ENCODE peak calls at places on chromosome 15, in ten cellular contexts. One of them, this sample, is unnamed.

GRCh38 chr15:98727115-98728040 is 79.0 kb downstream of the IGF1R start:
- DNase-seq in lung microvascular endothelial cell: peak
- DNase-seq in fibroblast of villous mesenchyme: peak
- DNase-seq in NCI-H510A: no peak
- DNase-seq in astrocyte of the spinal cord: peak
- DNase-seq in GM23248: peak
- DNase-seq in cardiac fibroblast: peak
- DNase-seq in activated CD8-positive, alpha-beta memory T cell treated with anti-CD3 and anti-CD28 coated beads for 24 hours: no peak
- DNase-seq in stimulated activated effector memory CD8-positive, alpha-beta T cell treated with anti-CD3 and anti-CD28 coated beads, Interleukin-12 subunit alpha, Interleukin-12 subunit beta, amount 100 ng/mL, for 72 hours: no peak
- DNase-seq in Daoy: peak
- DNase-seq in this sample: peak

GRCh38 chr15:35783203-35783602 is 237.2 kb upstream of the DPH6 start:
- DNase-seq in lung microvascular endothelial cell: no peak
- DNase-seq in fibroblast of villous mesenchyme: no peak
- DNase-seq in NCI-H510A: no peak
- DNase-seq in astrocyte of the spinal cord: no peak
- DNase-seq in GM23248: no peak
- DNase-seq in cardiac fibroblast: no peak
- DNase-seq in activated CD8-positive, alpha-beta memory T cell treated with anti-CD3 and anti-CD28 coated beads for 24 hours: no peak
- DNase-seq in stimulated activated effector memory CD8-positive, alpha-beta T cell treated with anti-CD3 and anti-CD28 coated beads, Interleukin-12 subunit alpha, Interleukin-12 subunit beta, amount 100 ng/mL, for 72 hours: no peak
- DNase-seq in Daoy: no peak
- DNase-seq in this sample: no peak

GRCh38 chr15:84764989-84765388 is 16.6 kb downstream of the ZNF592 start:
- DNase-seq in lung microvascular endothelial cell: peak
- DNase-seq in fibroblast of villous mesenchyme: no peak
- DNase-seq in NCI-H510A: no peak
- DNase-seq in astrocyte of the spinal cord: no peak
- DNase-seq in GM23248: no peak
- DNase-seq in cardiac fibroblast: peak
- DNase-seq in activated CD8-positive, alpha-beta memory T cell treated with anti-CD3 and anti-CD28 coated beads for 24 hours: no peak
- DNase-seq in stimulated activated effector memory CD8-positive, alpha-beta T cell treated with anti-CD3 and anti-CD28 coated beads, Interleukin-12 subunit alpha, Interleukin-12 subunit beta, amount 100 ng/mL, for 72 hours: no peak
- DNase-seq in Daoy: no peak
- DNase-seq in this sample: no peak

GRCh38 chr15:95208988-95209387 is 977.6 kb downstream of the MCTP2 start:
- DNase-seq in lung microvascular endothelial cell: peak
- DNase-seq in fibroblast of villous mesenchyme: no peak
- DNase-seq in NCI-H510A: no peak
- DNase-seq in astrocyte of the spinal cord: no peak
- DNase-seq in GM23248: peak
- DNase-seq in cardiac fibroblast: peak
- DNase-seq in activated CD8-positive, alpha-beta memory T cell treated with anti-CD3 and anti-CD28 coated beads for 24 hours: no peak
- DNase-seq in stimulated activated effector memory CD8-positive, alpha-beta T cell treated with anti-CD3 and anti-CD28 coated beads, Interleukin-12 subunit alpha, Interleukin-12 subunit beta, amount 100 ng/mL, for 72 hours: no peak
- DNase-seq in Daoy: no peak
- DNase-seq in this sample: no peak

GRCh38 chr15:60585743-60586708 is 107.1 kb upstream of the ICE2 start:
- DNase-seq in lung microvascular endothelial cell: peak
- DNase-seq in fibroblast of villous mesenchyme: peak
- DNase-seq in NCI-H510A: peak
- DNase-seq in astrocyte of the spinal cord: peak
- DNase-seq in GM23248: peak
- DNase-seq in cardiac fibroblast: peak
- DNase-seq in activated CD8-positive, alpha-beta memory T cell treated with anti-CD3 and anti-CD28 coated beads for 24 hours: no peak
- DNase-seq in stimulated activated effector memory CD8-positive, alpha-beta T cell treated with anti-CD3 and anti-CD28 coated beads, Interleukin-12 subunit alpha, Interleukin-12 subunit beta, amount 100 ng/mL, for 72 hours: no peak
- DNase-seq in Daoy: peak
- DNase-seq in this sample: peak

GRCh38 chr15:99976811-99977271 is 243.6 kb upstream of the LYSMD4 start:
- DNase-seq in lung microvascular endothelial cell: no peak
- DNase-seq in fibroblast of villous mesenchyme: peak
- DNase-seq in NCI-H510A: no peak
- DNase-seq in astrocyte of the spinal cord: peak
- DNase-seq in GM23248: peak
- DNase-seq in cardiac fibroblast: peak
- DNase-seq in activated CD8-positive, alpha-beta memory T cell treated with anti-CD3 and anti-CD28 coated beads for 24 hours: no peak
- DNase-seq in stimulated activated effector memory CD8-positive, alpha-beta T cell treated with anti-CD3 and anti-CD28 coated beads, Interleukin-12 subunit alpha, Interleukin-12 subunit beta, amount 100 ng/mL, for 72 hours: no peak
- DNase-seq in Daoy: peak
- DNase-seq in this sample: peak

GRCh38 chr15:62594017-62594416 is 428.9 kb upstream of the C2CD4B start:
- DNase-seq in lung microvascular endothelial cell: no peak
- DNase-seq in fibroblast of villous mesenchyme: no peak
- DNase-seq in NCI-H510A: peak
- DNase-seq in astrocyte of the spinal cord: no peak
- DNase-seq in GM23248: no peak
- DNase-seq in cardiac fibroblast: no peak
- DNase-seq in activated CD8-positive, alpha-beta memory T cell treated with anti-CD3 and anti-CD28 coated beads for 24 hours: no peak
- DNase-seq in stimulated activated effector memory CD8-positive, alpha-beta T cell treated with anti-CD3 and anti-CD28 coated beads, Interleukin-12 subunit alpha, Interleukin-12 subunit beta, amount 100 ng/mL, for 72 hours: no peak
- DNase-seq in Daoy: peak
- DNase-seq in this sample: no peak

GRCh38 chr15:71782447-71783165 is 27.7 kb upstream of the NR2E3 start:
- DNase-seq in lung microvascular endothelial cell: peak
- DNase-seq in fibroblast of villous mesenchyme: no peak
- DNase-seq in NCI-H510A: no peak
- DNase-seq in astrocyte of the spinal cord: no peak
- DNase-seq in GM23248: no peak
- DNase-seq in cardiac fibroblast: no peak
- DNase-seq in activated CD8-positive, alpha-beta memory T cell treated with anti-CD3 and anti-CD28 coated beads for 24 hours: no peak
- DNase-seq in stimulated activated effector memory CD8-positive, alpha-beta T cell treated with anti-CD3 and anti-CD28 coated beads, Interleukin-12 subunit alpha, Interleukin-12 subunit beta, amount 100 ng/mL, for 72 hours: no peak
- DNase-seq in Daoy: no peak
- DNase-seq in this sample: no peak

GRCh38 chr15:31340047-31340446 is 13.4 kb downstream of the KLF13 start:
- DNase-seq in lung microvascular endothelial cell: no peak
- DNase-seq in fibroblast of villous mesenchyme: no peak
- DNase-seq in NCI-H510A: no peak
- DNase-seq in astrocyte of the spinal cord: no peak
- DNase-seq in GM23248: no peak
- DNase-seq in cardiac fibroblast: no peak
- DNase-seq in activated CD8-positive, alpha-beta memory T cell treated with anti-CD3 and anti-CD28 coated beads for 24 hours: no peak
- DNase-seq in stimulated activated effector memory CD8-positive, alpha-beta T cell treated with anti-CD3 and anti-CD28 coated beads, Interleukin-12 subunit alpha, Interleukin-12 subunit beta, amount 100 ng/mL, for 72 hours: no peak
- DNase-seq in Daoy: no peak
- DNase-seq in this sample: no peak

GRCh38 chr15:81072551-81072950 is 61.5 kb upstream of the CFAP161 start:
- DNase-seq in lung microvascular endothelial cell: no peak
- DNase-seq in fibroblast of villous mesenchyme: no peak
- DNase-seq in NCI-H510A: no peak
- DNase-seq in astrocyte of the spinal cord: no peak
- DNase-seq in GM23248: no peak
- DNase-seq in cardiac fibroblast: no peak
- DNase-seq in activated CD8-positive, alpha-beta memory T cell treated with anti-CD3 and anti-CD28 coated beads for 24 hours: no peak
- DNase-seq in stimulated activated effector memory CD8-positive, alpha-beta T cell treated with anti-CD3 and anti-CD28 coated beads, Interleukin-12 subunit alpha, Interleukin-12 subunit beta, amount 100 ng/mL, for 72 hours: no peak
- DNase-seq in Daoy: no peak
- DNase-seq in this sample: no peak

GRCh38 chr15:38010390-38010789 is 76.0 kb downstream of the TMCO5A start:
- DNase-seq in lung microvascular endothelial cell: no peak
- DNase-seq in fibroblast of villous mesenchyme: peak
- DNase-seq in NCI-H510A: no peak
- DNase-seq in astrocyte of the spinal cord: peak
- DNase-seq in GM23248: no peak
- DNase-seq in cardiac fibroblast: no peak
- DNase-seq in activated CD8-positive, alpha-beta memory T cell treated with anti-CD3 and anti-CD28 coated beads for 24 hours: no peak
- DNase-seq in stimulated activated effector memory CD8-positive, alpha-beta T cell treated with anti-CD3 and anti-CD28 coated beads, Interleukin-12 subunit alpha, Interleukin-12 subunit beta, amount 100 ng/mL, for 72 hours: no peak
- DNase-seq in Daoy: no peak
- DNase-seq in this sample: peak

GRCh38 chr15:25346371-25346770 is 92.5 kb downstream of the UBE3A start:
- DNase-seq in lung microvascular endothelial cell: no peak
- DNase-seq in fibroblast of villous mesenchyme: no peak
- DNase-seq in NCI-H510A: no peak
- DNase-seq in astrocyte of the spinal cord: no peak
- DNase-seq in GM23248: no peak
- DNase-seq in cardiac fibroblast: no peak
- DNase-seq in activated CD8-positive, alpha-beta memory T cell treated with anti-CD3 and anti-CD28 coated beads for 24 hours: no peak
- DNase-seq in stimulated activated effector memory CD8-positive, alpha-beta T cell treated with anti-CD3 and anti-CD28 coated beads, Interleukin-12 subunit alpha, Interleukin-12 subunit beta, amount 100 ng/mL, for 72 hours: no peak
- DNase-seq in Daoy: no peak
- DNase-seq in this sample: no peak

GRCh38 chr15:31304074-31304648 is 22.5 kb upstream of the KLF13 start:
- DNase-seq in lung microvascular endothelial cell: no peak
- DNase-seq in fibroblast of villous mesenchyme: no peak
- DNase-seq in NCI-H510A: no peak
- DNase-seq in astrocyte of the spinal cord: no peak
- DNase-seq in GM23248: no peak
- DNase-seq in cardiac fibroblast: no peak
- DNase-seq in activated CD8-positive, alpha-beta memory T cell treated with anti-CD3 and anti-CD28 coated beads for 24 hours: peak
- DNase-seq in stimulated activated effector memory CD8-positive, alpha-beta T cell treated with anti-CD3 and anti-CD28 coated beads, Interleukin-12 subunit alpha, Interleukin-12 subunit beta, amount 100 ng/mL, for 72 hours: no peak
- DNase-seq in Daoy: no peak
- DNase-seq in this sample: no peak

GRCh38 chr15:85142324-85142723 is 160.7 kb downstream of the PDE8A start:
- DNase-seq in lung microvascular endothelial cell: peak
- DNase-seq in fibroblast of villous mesenchyme: peak
- DNase-seq in NCI-H510A: no peak
- DNase-seq in astrocyte of the spinal cord: peak
- DNase-seq in GM23248: peak
- DNase-seq in cardiac fibroblast: peak
- DNase-seq in activated CD8-positive, alpha-beta memory T cell treated with anti-CD3 and anti-CD28 coated beads for 24 hours: no peak
- DNase-seq in stimulated activated effector memory CD8-positive, alpha-beta T cell treated with anti-CD3 and anti-CD28 coated beads, Interleukin-12 subunit alpha, Interleukin-12 subunit beta, amount 100 ng/mL, for 72 hours: no peak
- DNase-seq in Daoy: peak
- DNase-seq in this sample: no peak

This sample was measured in H4.